ENCODE peak calls at places on chromosome 16, in four cellular contexts. Z is HTR-8/SVneo, K is endothelial cell, T is foreskin melanocyte. S is an unnamed sample.

GRCh38 chr16:30485818-30486436 is 13.4 kb downstream of the ITGAL start:
- DNase-seq in T (no peak), Z (no peak), K (no peak), S (no peak)

GRCh38 chr16:56195151-56195550 is 3.9 kb downstream of the GNAO1 start:
- DNase-seq in K (no peak), T (no peak), Z (no peak), S (no peak)

GRCh38 chr16:67801889-67802288 is 4.5 kb downstream of the RANBP10 start:
- DNase-seq in K (no peak), T (no peak), Z (no peak), S (no peak)

GRCh38 chr16:66927012-66927436 is 1.7 kb upstream of the RRAD start:
- DNase-seq in Z (peak; percentile 90), T (peak; percentile 45), K (no peak), S (peak; percentile 97)

GRCh38 chr16:90046971-90047713 is 27.9 kb upstream of the DBNDD1 start:
- DNase-seq in Z (peak; percentile 51), T (no peak), K (peak; percentile 50), S (peak; percentile 43)

GRCh38 chr16:88303890-88304819 is 78.6 kb upstream of the ZNF469 start:
- DNase-seq in K (no peak), Z (peak; percentile 88), T (no peak), S (peak; percentile 78)

GRCh38 chr16:22098538-22099255 is 6.4 kb downstream of the VWA3A start:
- DNase-seq in K (no peak), Z (peak; percentile 62), T (peak; percentile 38), S (no peak)

GRCh38 chr16:55154956-55155355 is 169.0 kb upstream of the IRX6 start:
- DNase-seq in T (no peak), K (no peak), Z (no peak), S (no peak)

GRCh38 chr16:51544850-51545467 is 393.9 kb upstream of the SALL1 start:
- DNase-seq in Z (no peak), T (no peak), K (no peak), S (no peak)

GRCh38 chr16:51465026-51465425 is 314.0 kb upstream of the SALL1 start:
- DNase-seq in Z (no peak), K (no peak), T (no peak), S (no peak)

GRCh38 chr16:55508941-55509920 is at the start of gene LPCAT2:
- DNase-seq in K (peak; percentile 88), T (peak; percentile 69), Z (peak; percentile 65), S (peak; percentile 76)

GRCh38 chr16:89593841-89594240 is 18.3 kb downstream of the CPNE7 start:
- DNase-seq in T (no peak), K (no peak), Z (no peak), S (no peak)

GRCh38 chr16:25264599-25264998 is 7.0 kb upstream of the ZKSCAN2 start:
- DNase-seq in Z (no peak), T (peak; percentile 9), K (peak; percentile 30), S (no peak)

GRCh38 chr16:19542138-19542821 is 13.2 kb upstream of the VPS35L start:
- DNase-seq in K (no peak), T (no peak), Z (no peak), S (no peak)

GRCh38 chr16:1745900-1746692 is 25.2 kb downstream of the NME3 start:
- DNase-seq in K (no peak), T (no peak), Z (peak; percentile 95), S (peak; percentile 99)

GRCh38 chr16:30054959-30055553 is 10.5 kb upstream of the ALDOA start:
- DNase-seq in Z (no peak), T (no peak), K (peak; percentile 76), S (peak; percentile 55)

GRCh38 chr16:87086156-87086555 is 231.0 kb downstream of the C16orf95 start:
- DNase-seq in K (no peak), Z (no peak), T (no peak), S (peak; percentile 2)

GRCh38 chr16:87186440-87186839 is 130.8 kb downstream of the C16orf95 start:
- DNase-seq in T (no peak), K (peak; percentile 36), Z (no peak), S (no peak)

GRCh38 chr16:74455213-74455612 is 33.9 kb upstream of the CLEC18B start:
- DNase-seq in K (no peak), Z (no peak), T (no peak), S (no peak)

GRCh38 chr16:27285676-27286196 is 17.2 kb upstream of the NSMCE1 start:
- DNase-seq in T (no peak), K (no peak), Z (no peak), S (no peak)

GRCh38 chr16:30136971-30137601 is 14.1 kb upstream of the MAPK3 start:
- DNase-seq in Z (no peak), T (peak; percentile 68), K (no peak), S (no peak)

GRCh38 chr16:54400261-54400660 is 113.7 kb upstream of the IRX3 start:
- DNase-seq in K (no peak), Z (no peak), T (no peak), S (no peak)

GRCh38 chr16:53837421-53837820 is 133.5 kb downstream of the FTO start:
- DNase-seq in K (no peak), Z (no peak), T (no peak), S (no peak)

GRCh38 chr16:73878616-73879015 is 418.0 kb upstream of the PSMD7 start:
- DNase-seq in Z (peak; percentile 42), K (no peak), T (peak; percentile 73), S (peak; percentile 32)

GRCh38 chr16:24976971-24977672 is 38.0 kb downstream of the ARHGAP17 start:
- DNase-seq in K (no peak), Z (no peak), T (no peak), S (no peak)

GRCh38 chr16:66618588-66618987 is 14.1 kb downstream of the CMTM3 start:
- DNase-seq in T (no peak), K (no peak), Z (peak; percentile 80), S (peak; percentile 84)

GRCh38 chr16:86961133-86961720 is 356.0 kb downstream of the C16orf95 start:
- DNase-seq in Z (no peak), T (no peak), K (no peak), S (no peak)

GRCh38 chr16:67198238-67198734 is 645 bp upstream of the ELMO3 start:
- DNase-seq in Z (no peak), K (peak; percentile 60), T (no peak), S (peak; percentile 33)

S was measured in NCI-H226.